ENCODE peak calls at places on chromosomes 11 and 22, in nine cellular contexts. K is GM10248, W is astrocyte of the cerebellum, H is PC-9, I is K562, V is GM23338, J is mammary epithelial cell, C is GM12865, E is lower lobe of right lung. Z is an unnamed sample.

GRCh38 chr11:77019976-77020591 is 14.1 kb upstream of the B3GNT6 start:
- DNase-seq in K (no peak), W (no peak), H (peak), I (no peak), V (no peak), J (peak), C (no peak), E (no peak), Z (peak)

GRCh38 chr11:1693327-1694063 is 3.5 kb upstream of the KRTAP5-6 start:
- DNase-seq in K (peak), W (peak), H (peak), I (peak), V (peak), J (peak), C (peak), E (peak), Z (peak)

GRCh38 chr11:116893437-116893836 is 56.0 kb upstream of the APOA1 start:
- DNase-seq in K (no peak), W (no peak), H (no peak), I (no peak), V (no peak), J (no peak), C (no peak), E (no peak), Z (no peak)

GRCh38 chr11:69317401-69318092 is 23.6 kb downstream of the MYEOV start:
- DNase-seq in K (no peak), W (peak), H (no peak), I (no peak), V (no peak), J (no peak), C (no peak), E (no peak), Z (no peak)

GRCh38 chr22:26975381-26975780 is 318.0 kb downstream of the MIAT start:
- DNase-seq in K (no peak), W (no peak), H (no peak), I (no peak), V (no peak), J (no peak), C (no peak), E (no peak), Z (no peak)

GRCh38 chr22:32097018-32097417 is 54.0 kb downstream of the SLC5A1 start:
- DNase-seq in K (no peak), W (no peak), H (no peak), I (no peak), V (no peak), J (no peak), C (no peak), E (no peak), Z (no peak)

GRCh38 chr11:35487532-35488078 is 37.8 kb downstream of the PAMR1 start:
- DNase-seq in K (no peak), W (peak), H (peak), I (peak), V (peak), J (no peak), C (no peak), E (no peak), Z (peak)

GRCh38 chr22:46815132-46815531 is 52.7 kb downstream of the TBC1D22A start:
- DNase-seq in K (no peak), W (no peak), H (no peak), I (no peak), V (no peak), J (no peak), C (no peak), E (no peak), Z (no peak)

GRCh38 chr22:44330727-44331660 is 18.2 kb upstream of the SHISAL1 start:
- DNase-seq in K (no peak), W (no peak), H (no peak), I (no peak), V (peak), J (no peak), C (no peak), E (no peak), Z (no peak)

GRCh38 chr11:45453721-45454120 is 167.6 kb upstream of the SYT13 start:
- DNase-seq in K (no peak), W (no peak), H (no peak), I (no peak), V (no peak), J (no peak), C (no peak), E (no peak), Z (no peak)

GRCh38 chr11:33692013-33692504 is 8.6 kb downstream of the C11orf91 start:
- DNase-seq in K (no peak), W (peak), H (peak), I (no peak), V (no peak), J (peak), C (peak), E (no peak), Z (peak)

GRCh38 chr11:1297011-1297575 is 12.3 kb downstream of the TOLLIP start:
- DNase-seq in K (no peak), W (no peak), H (no peak), I (no peak), V (no peak), J (no peak), C (no peak), E (peak), Z (no peak)

GRCh38 chr11:34907934-34908593 is 8.1 kb downstream of the APIP start:
- DNase-seq in K (peak), W (no peak), H (no peak), I (no peak), V (no peak), J (no peak), C (peak), E (no peak), Z (no peak)

GRCh38 chr11:112226062-112226921 is at the start of gene PTS:
- DNase-seq in K (peak), W (peak), H (peak), I (peak), V (peak), J (peak), C (peak), E (peak), Z (peak)

GRCh38 chr11:62143727-62144126 is 19.9 kb downstream of the INCENP start:
- DNase-seq in K (no peak), W (no peak), H (no peak), I (no peak), V (no peak), J (no peak), C (no peak), E (peak), Z (no peak)

GRCh38 chr11:17683378-17684161 is 35.8 kb upstream of the MYOD1 start:
- DNase-seq in K (no peak), W (peak), H (peak), I (no peak), V (no peak), J (peak), C (no peak), E (no peak), Z (peak)

GRCh38 chr11:19117760-19118097 is 761 bp downstream of the ZDHHC13 start:
- DNase-seq in K (no peak), W (no peak), H (no peak), I (no peak), V (no peak), J (no peak), C (no peak), E (no peak), Z (no peak)

GRCh38 chr11:75480890-75481190 is 44.9 kb downstream of the GDPD5 start:
- DNase-seq in K (no peak), W (no peak), H (no peak), I (no peak), V (no peak), J (no peak), C (no peak), E (no peak), Z (no peak)

GRCh38 chr22:39296535-39296934 is 22.9 kb downstream of the RPL3 start:
- DNase-seq in K (no peak), W (no peak), H (no peak), I (no peak), V (no peak), J (no peak), C (no peak), E (no peak), Z (no peak)

GRCh38 chr11:118907051-118907748 is 18.5 kb downstream of the BCL9L start:
- DNase-seq in K (peak), W (no peak), H (peak), I (peak), V (peak), J (peak), C (peak), E (peak), Z (peak)

GRCh38 chr11:46521947-46522681 is 71.7 kb downstream of the AMBRA1 start:
- DNase-seq in K (no peak), W (peak), H (no peak), I (no peak), V (peak), J (no peak), C (no peak), E (no peak), Z (no peak)

GRCh38 chr22:37887610-37888378 is 18.3 kb upstream of the MICALL1 start:
- DNase-seq in K (no peak), W (peak), H (peak), I (no peak), V (peak), J (peak), C (no peak), E (no peak), Z (peak)

GRCh38 chr11:112784323-112785073 is 176.7 kb upstream of the NCAM1 start:
- DNase-seq in K (no peak), W (peak), H (no peak), I (peak), V (peak), J (no peak), C (no peak), E (no peak), Z (peak)

GRCh38 chr11:94308024-94308423 is 3.6 kb downstream of the IZUMO1R start:
- DNase-seq in K (no peak), W (no peak), H (no peak), I (no peak), V (no peak), J (no peak), C (no peak), E (no peak), Z (no peak)

GRCh38 chr11:65150513-65151271 is 16.4 kb upstream of the SYVN1 start:
- DNase-seq in K (peak), W (peak), H (peak), I (peak), V (no peak), J (peak), C (peak), E (peak), Z (peak)

GRCh38 chr11:40129276-40129675 is 1330.2 kb downstream of the LRRC4C start:
- DNase-seq in K (peak), W (no peak), H (no peak), I (no peak), V (peak), J (no peak), C (peak), E (no peak), Z (peak)

GRCh38 chr11:33687733-33688479 is 12.7 kb downstream of the C11orf91 start:
- DNase-seq in K (peak), W (peak), H (peak), I (peak), V (peak), J (peak), C (peak), E (no peak), Z (peak)

GRCh38 chr11:96095884-96096301 is 172.0 kb upstream of the MTMR2 start:
- DNase-seq in K (no peak), W (no peak), H (peak), I (no peak), V (no peak), J (peak), C (no peak), E (no peak), Z (no peak)

GRCh38 chr11:60514055-60514454 is 1.1 kb upstream of the MS4A13 start:
- DNase-seq in K (no peak), W (no peak), H (no peak), I (no peak), V (no peak), J (no peak), C (no peak), E (no peak), Z (no peak)

GRCh38 chr11:10758959-10759358 is 7.9 kb downstream of the CTR9 start:
- DNase-seq in K (no peak), W (no peak), H (no peak), I (peak), V (peak), J (no peak), C (no peak), E (no peak), Z (no peak)
- TF ChIP-seq CTCF in K (no peak), W (peak), H (no peak), I (peak), V (peak), J (peak), C (no peak), E (no peak), Z (peak)

GRCh38 chr11:42770444-42771065 is 541.2 kb upstream of the API5 start:
- DNase-seq in K (peak), W (no peak), H (no peak), I (peak), V (peak), J (peak), C (peak), E (no peak), Z (no peak)
- TF ChIP-seq CTCF in K (peak), W (peak), H (peak), I (peak), V (peak), J (peak), C (peak), E (peak), Z (peak)

GRCh38 chr11:93123351-93123898 is 74.4 kb downstream of the SLC36A4 start:
- DNase-seq in K (no peak), W (no peak), H (no peak), I (no peak), V (no peak), J (no peak), C (no peak), E (no peak), Z (no peak)
- TF ChIP-seq CTCF in K (no peak), W (no peak), H (no peak), I (no peak), V (no peak), J (no peak), C (no peak), E (no peak), Z (no peak)

DNA sequence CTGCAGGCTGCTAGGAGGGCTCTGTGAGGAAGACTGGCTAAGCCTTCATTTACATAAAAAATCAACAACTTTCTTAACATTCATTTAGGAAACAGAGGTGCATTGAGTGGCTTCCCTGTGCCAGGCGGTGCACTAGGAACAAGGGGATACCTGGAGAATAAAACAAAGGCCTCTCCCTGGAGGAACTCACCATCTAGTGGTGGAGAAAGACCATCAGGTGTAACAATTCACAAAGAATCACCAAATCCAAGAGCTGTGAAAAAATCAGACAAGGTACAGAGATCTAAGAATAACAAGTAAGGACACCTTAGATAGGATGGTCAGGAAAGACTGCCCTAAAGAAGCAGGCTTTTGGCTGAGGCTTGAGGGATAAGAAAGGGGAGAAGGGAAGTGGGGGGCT is 40.3 kb downstream of the CSNK2A3 start:
- DNase-seq in K (no peak), W (no peak), H (no peak), I (no peak), V (peak), J (no peak), C (no peak), E (no peak), Z (no peak)
- TF ChIP-seq CTCF in K (no peak), W (no peak), H (no peak), I (no peak), V (peak), J (no peak), C (no peak), E (no peak), Z (no peak)

GRCh38 chr11:97610000-97610399 is 1220.2 kb downstream of the JRKL start:
- DNase-seq in K (no peak), W (no peak), H (no peak), I (no peak), V (peak), J (no peak), C (peak), E (no peak), Z (peak)
- TF ChIP-seq CTCF in K (no peak), W (no peak), H (no peak), I (peak), V (peak), J (peak), C (peak), E (no peak), Z (no peak)

DNA sequence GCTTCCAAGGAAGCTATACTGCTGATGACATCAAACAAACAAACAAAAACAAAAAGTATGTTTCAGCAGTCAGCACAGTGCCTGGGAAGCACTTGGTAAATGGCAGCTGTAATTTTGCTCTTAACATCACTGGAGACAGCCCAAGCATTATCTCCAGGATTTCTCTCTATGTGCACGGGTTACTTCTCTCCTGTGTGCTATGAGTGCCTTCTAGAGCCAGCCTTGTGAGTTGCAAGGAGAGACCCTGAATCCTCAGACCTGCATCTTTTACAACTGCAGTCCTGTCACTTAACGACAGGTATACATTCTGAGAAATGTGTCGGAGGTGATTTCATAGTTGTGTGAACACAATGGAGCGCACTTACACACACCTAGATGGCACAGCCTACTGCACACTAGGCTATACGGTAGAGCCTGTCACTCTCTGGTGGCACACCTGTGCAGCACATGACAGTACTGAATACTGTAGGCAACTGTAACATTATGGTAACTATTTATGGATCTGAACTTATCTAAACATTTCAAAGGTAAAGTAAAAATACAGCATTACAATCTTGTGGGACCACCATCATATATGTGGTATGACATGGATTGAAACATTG is 662.5 kb upstream of the B3GAT1 start:
- DNase-seq in K (no peak), W (no peak), H (no peak), I (no peak), V (peak), J (no peak), C (no peak), E (no peak), Z (peak)
- TF ChIP-seq CTCF in K (peak), W (peak), H (no peak), I (no peak), V (peak), J (peak), C (no peak), E (no peak), Z (peak)

GRCh38 chr11:85826096-85826855 is 15.3 kb upstream of the SYTL2 start:
- DNase-seq in K (peak), W (no peak), H (no peak), I (no peak), V (peak), J (peak), C (peak), E (no peak), Z (peak)
- TF ChIP-seq CTCF in K (peak), W (peak), H (peak), I (peak), V (peak), J (peak), C (peak), E (peak), Z (peak)

DNA sequence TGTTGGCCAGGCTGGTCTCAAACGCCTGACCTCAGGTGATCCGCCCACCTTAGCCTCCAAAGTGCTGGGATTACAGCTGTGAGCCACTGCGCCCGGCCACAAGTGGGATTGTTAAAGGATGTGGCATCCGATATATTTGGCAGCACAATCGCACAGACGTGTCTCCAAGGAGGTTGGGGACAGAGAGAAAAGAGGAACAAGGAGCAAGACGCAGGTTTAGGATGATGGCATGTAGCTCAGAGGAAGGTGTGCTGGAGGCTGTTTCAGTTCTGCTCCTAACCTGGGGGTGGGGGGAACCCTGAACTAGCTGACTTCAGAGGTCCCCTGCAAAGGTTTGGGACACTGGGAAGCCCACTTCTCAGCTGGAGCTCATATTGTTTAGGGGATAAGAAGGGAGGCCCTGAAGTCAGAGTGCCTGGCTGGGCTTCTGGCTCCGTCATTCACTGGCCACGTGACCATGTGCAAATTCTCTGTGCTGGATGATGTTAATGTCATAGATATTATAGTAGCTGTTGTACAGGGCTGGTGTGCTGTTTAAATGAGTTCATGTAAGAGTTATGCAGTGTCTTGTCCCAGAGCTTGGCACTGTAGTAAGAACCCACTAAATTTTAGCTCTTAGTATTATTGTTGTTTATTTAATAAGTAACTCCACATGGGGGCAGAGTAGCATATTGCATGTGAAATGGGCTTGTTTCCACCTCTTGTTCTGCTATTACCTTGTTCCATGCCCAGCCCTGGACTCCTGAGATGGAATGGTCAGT is 129.7 kb downstream of the ST3GAL4 start:
- DNase-seq in K (peak), W (no peak), H (no peak), I (no peak), V (no peak), J (peak), C (peak), E (no peak), Z (no peak)
- TF ChIP-seq CTCF in K (no peak), W (no peak), H (no peak), I (peak), V (no peak), J (peak), C (no peak), E (no peak), Z (no peak)

Z was measured in MCF 10A.